ENCODE peak calls at places on chromosome 20, in nine cellular contexts. R is psoas muscle, W is body of pancreas, K is mesendoderm, G is pancreas, Z is prostate gland, X is Panc1, T is iPS DF 6.9, Y is neuronal stem cell. A is an unnamed sample.

GRCh38 chr20:38645980-38646858 is 44.6 kb downstream of the ARHGAP40 start:
- DNase-seq in R (peak; percentile 85), W (peak; percentile 76), K (peak; percentile 85), G (peak; percentile 52), Z (peak; percentile 67), X (no peak), T (peak; percentile 63), Y (peak; percentile 75), A (peak; percentile 93)

GRCh38 chr20:48102076-48102787 is 317.0 kb upstream of the SULF2 start:
- DNase-seq in R (no peak), W (no peak), K (no peak), G (no peak), Z (no peak), X (no peak), T (no peak), Y (no peak), A (no peak)

GRCh38 chr20:63090682-63091571 is 84.2 kb upstream of the BHLHE23 start:
- DNase-seq in R (peak; percentile 39), W (peak; percentile 1), K (no peak), G (no peak), Z (no peak), X (no peak), T (no peak), Y (no peak), A (peak; percentile 23)

GRCh38 chr20:14925286-14925685 is 587.9 kb upstream of the FLRT3 start:
- DNase-seq in R (no peak), W (no peak), K (no peak), G (no peak), Z (no peak), X (no peak), T (no peak), Y (no peak), A (no peak)

GRCh38 chr20:63611646-63612045 is 15.3 kb downstream of the GMEB2 start:
- DNase-seq in R (no peak), W (no peak), K (no peak), G (no peak), Z (no peak), X (no peak), T (no peak), Y (no peak), A (no peak)

GRCh38 chr20:46438156-46438750 is 31.8 kb upstream of the ELMO2 start:
- DNase-seq in R (no peak), W (no peak), K (peak; percentile 56), G (no peak), Z (no peak), X (peak; percentile 15), T (no peak), Y (peak; percentile 15), A (no peak)

GRCh38 chr20:5674176-5674660 is 76.0 kb upstream of the SHLD1 start:
- DNase-seq in R (no peak), W (no peak), K (no peak), G (no peak), Z (no peak), X (no peak), T (no peak), Y (no peak), A (no peak)

GRCh38 chr20:40470313-40471260 is 218.4 kb downstream of the MAFB start:
- DNase-seq in R (peak; percentile 49), W (no peak), K (no peak), G (peak; percentile 21), Z (no peak), X (no peak), T (no peak), Y (no peak), A (peak; percentile 66)

GRCh38 chr20:41308290-41308691 is 9.2 kb downstream of the ZHX3 start:
- DNase-seq in R (no peak), W (no peak), K (peak; percentile 45), G (no peak), Z (no peak), X (no peak), T (no peak), Y (no peak), A (no peak)

GRCh38 chr20:36210561-36210960 is 25.7 kb upstream of the AAR2 start:
- DNase-seq in R (no peak), W (no peak), K (no peak), G (no peak), Z (no peak), X (no peak), T (no peak), Y (no peak), A (no peak)

GRCh38 chr20:18587665-18588553 is at the start of gene DTD1:
- DNase-seq in R (peak; percentile 98), W (peak; percentile 98), K (peak; percentile 90), G (peak; percentile 91), Z (peak; percentile 90), X (peak; percentile 38), T (peak; percentile 68), Y (peak; percentile 79), A (peak; percentile 96)
- H3K27ac ChIP-seq in R (peak within 1 kb of the TSS; percentile 83), W (peak within 1 kb of the TSS; percentile 78), K (no peak within 1 kb of the TSS), G (peak within 1 kb of the TSS; percentile 17), Z (peak within 1 kb of the TSS; percentile 73), X (peak within 1 kb of the TSS; percentile 57), T (no peak within 1 kb of the TSS), Y (peak within 1 kb of the TSS; percentile 32), A (no peak within 1 kb of the TSS)

GRCh38 chr20:32203556-32204484 is 3.7 kb downstream of the PLAGL2 start:
- DNase-seq in R (no peak), W (peak; percentile 43), K (no peak), G (no peak), Z (peak; percentile 46), X (no peak), T (no peak), Y (no peak), A (no peak)
- H3K4me1 ChIP-seq in R (peaks cover 76% of the 10 kb centered on the region), W (peaks cover 72% of the 10 kb centered on the region), K (peaks cover 7% of the 10 kb centered on the region), G (peaks cover 53% of the 10 kb centered on the region), Z (peaks cover 33% of the 10 kb centered on the region), X (peaks cover 28% of the 10 kb centered on the region), T (peaks cover 3% of the 10 kb centered on the region), Y (peaks cover 11% of the 10 kb centered on the region), A (peaks cover 3% of the 10 kb centered on the region)

GRCh38 chr20:44495257-44495656 is 19.6 kb downstream of the TTPAL start:
- DNase-seq in R (no peak), W (no peak), K (no peak), G (no peak), Z (no peak), X (no peak), T (no peak), Y (no peak), A (no peak)
- H3K36me3 ChIP-seq in R (peaks cover under 1% of the 10 kb centered on the region), W (peaks cover 20% of the 10 kb centered on the region), K (peaks cover 6% of the 10 kb centered on the region), G (peaks cover 62% of the 10 kb centered on the region), Z (peaks cover 12% of the 10 kb centered on the region), X (peaks cover 2% of the 10 kb centered on the region), T (no peaks in the 10 kb centered on the region), Y (peaks cover 85% of the 10 kb centered on the region), A (peaks cover under 1% of the 10 kb centered on the region)

GRCh38 chr20:49983123-49983847 is 505 bp downstream of the SNAI1 start:
- DNase-seq in R (no peak), W (no peak), K (no peak), G (no peak), Z (no peak), X (no peak), T (no peak), Y (no peak), A (no peak)

GRCh38 chr20:49982346-49983122 is at the start of gene SNAI1:
- DNase-seq in R (peak; percentile 91), W (peak; percentile 86), K (peak; percentile 92), G (peak; percentile 81), Z (peak; percentile 78), X (no peak), T (no peak), Y (peak; percentile 87), A (peak; percentile 83)

GRCh38 chr20:49981218-49982071 is 1.3 kb upstream of the SNAI1 start:
- DNase-seq in R (no peak), W (no peak), K (no peak), G (no peak), Z (no peak), X (no peak), T (no peak), Y (no peak), A (no peak)

GRCh38 chr20:49980140-49981008 is 2.4 kb upstream of the SNAI1 start:
- DNase-seq in R (no peak), W (no peak), K (no peak), G (no peak), Z (no peak), X (no peak), T (no peak), Y (no peak), A (no peak)

DNA sequence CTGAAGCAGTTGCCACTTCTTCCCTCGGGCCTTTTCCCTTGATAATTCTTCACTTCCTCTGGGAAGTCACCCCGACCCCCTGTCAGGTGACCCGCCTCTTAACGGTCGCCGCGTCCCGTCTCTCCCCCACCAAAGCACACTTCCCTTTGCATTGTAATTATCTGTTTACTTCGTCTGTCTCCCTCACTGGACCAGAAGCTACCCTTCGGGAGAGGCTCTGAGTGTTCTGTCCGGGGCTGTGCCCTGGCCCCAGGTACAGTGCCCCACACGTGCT is 771 bp upstream of the SNAI1 start:
- DNase-seq in R (no peak), W (no peak), K (no peak), G (no peak), Z (no peak), X (no peak), T (no peak), Y (no peak), A (no peak)
- H3K27ac ChIP-seq in R (peak overlapping the region; percentile 84), W (no peak overlapping the region), K (no peak overlapping the region), G (no peak overlapping the region), Z (no peak overlapping the region), X (peak overlapping the region; percentile 81), T (no peak overlapping the region), Y (no peak overlapping the region), A (no peak overlapping the region)